ENCODE peak calls at places on chromosomes 16 and 17, in eight cellular contexts. I is RWPE1, E is tibial nerve, N is PC-3, B is B cell, G is AG04449, O is A549, K is dorsolateral prefrontal cortex. D is an unnamed sample.

GRCh38 chr17:54451051-54451450 is 449.6 kb upstream of the TOM1L1 start:
- DNase-seq in I (no peak), B (no peak), E (no peak), G (no peak), O (no peak), N (no peak), K (no peak), D (no peak)

GRCh38 chr16:81066700-81067099 is 10.3 kb downstream of the C16orf46 start:
- DNase-seq in O (no peak), I (no peak), B (no peak), N (no peak), K (no peak), G (no peak), E (no peak), D (no peak)

GRCh38 chr17:15947976-15948752 is 3.2 kb downstream of the ADORA2B start:
- DNase-seq in O (no peak), E (no peak), G (no peak), B (no peak), N (peak; percentile 60), K (no peak), I (peak; percentile 46), D (no peak)

GRCh38 chr16:527015-527903 is at the start of gene CAPN15:
- DNase-seq in I (peak; percentile 69), E (peak; percentile 72), O (peak; percentile 90), G (no peak), K (peak; percentile 86), B (peak; percentile 97), N (peak; percentile 69), D (peak; percentile 37)

GRCh38 chr16:82082543-82083244 is 47.6 kb downstream of the HSD17B2 start:
- DNase-seq in E (no peak), O (peak; percentile 15), G (no peak), B (no peak), K (no peak), I (peak; percentile 59), N (peak; percentile 62), D (peak; percentile 35)

GRCh38 chr16:30346286-30346685 is 8.8 kb downstream of the CD2BP2 start:
- DNase-seq in B (no peak), G (no peak), O (no peak), I (no peak), N (no peak), E (no peak), K (no peak), D (no peak)

GRCh38 chr17:47315451-47316266 is 8.1 kb upstream of the EFCAB13 start:
- DNase-seq in G (peak; percentile 89), I (peak; percentile 76), B (peak; percentile 51), E (no peak), N (peak; percentile 97), O (peak; percentile 78), K (no peak), D (peak; percentile 84)

GRCh38 chr17:75039238-75039637 is 7.5 kb downstream of the ATP5PD start:
- DNase-seq in B (no peak), O (no peak), E (no peak), I (no peak), G (no peak), N (no peak), K (no peak), D (no peak)

GRCh38 chr17:16294560-16294959 is 58.7 kb downstream of the CENPV start:
- DNase-seq in B (no peak), K (no peak), N (peak; percentile 29), G (no peak), O (peak; percentile 51), I (no peak), E (no peak), D (no peak)

GRCh38 chr16:70701596-70701995 is 15.7 kb upstream of the MTSS2 start:
- DNase-seq in B (no peak), G (no peak), N (no peak), E (no peak), O (no peak), K (no peak), I (no peak), D (no peak)

GRCh38 chr17:38534498-38534885 is 71.3 kb downstream of the SRCIN1 start:
- DNase-seq in N (no peak), G (no peak), E (no peak), O (no peak), K (no peak), B (no peak), I (no peak), D (no peak)

GRCh38 chr17:79721993-79722671 is 8.6 kb upstream of the ENPP7 start:
- DNase-seq in O (peak; percentile 67), G (no peak), N (peak; percentile 67), I (no peak), E (no peak), K (no peak), B (no peak), D (no peak)

GRCh38 chr17:31595076-31595475 is 203.6 kb downstream of the RAB11FIP4 start:
- DNase-seq in E (no peak), N (peak; percentile 30), G (no peak), O (no peak), B (no peak), K (no peak), I (peak; percentile 46), D (no peak)

GRCh38 chr16:70160388-70160787 is 13.2 kb upstream of the CLEC18C start:
- DNase-seq in B (no peak), N (no peak), E (no peak), I (no peak), G (no peak), K (no peak), O (no peak), D (no peak)

GRCh38 chr17:499836-500543 is 147.4 kb upstream of the RPH3AL start:
- DNase-seq in B (no peak), G (no peak), N (no peak), O (no peak), I (no peak), K (no peak), E (no peak), D (no peak)

GRCh38 chr16:55265926-55266325 is 58.1 kb upstream of the IRX6 start:
- DNase-seq in N (no peak), I (no peak), K (no peak), B (no peak), E (no peak), O (no peak), G (no peak), D (no peak)

GRCh38 chr17:52762147-52762793 is 603.8 kb upstream of the CA10 start:
- DNase-seq in N (no peak), E (no peak), I (no peak), G (no peak), B (no peak), K (peak; percentile 50), O (no peak), D (no peak)

GRCh38 chr17:7713782-7714181 is 3.8 kb upstream of the DNAH2 start:
- DNase-seq in O (no peak), G (no peak), K (no peak), N (no peak), B (no peak), I (no peak), E (no peak), D (no peak)

GRCh38 chr17:80949451-80950421 is 41.9 kb upstream of the CHMP6 start:
- DNase-seq in B (no peak), G (no peak), O (no peak), N (no peak), K (peak; percentile 38), E (no peak), I (no peak), D (no peak)

GRCh38 chr17:38693700-38694329 is 11.3 kb upstream of the MLLT6 start:
- DNase-seq in K (no peak), G (no peak), O (no peak), I (no peak), B (no peak), E (peak; percentile 82), N (no peak), D (no peak)

GRCh38 chr16:396605-397004 is 394 bp upstream of the NME4 start:
- DNase-seq in E (no peak), I (no peak), N (peak; percentile 54), O (peak; percentile 74), B (no peak), K (no peak), G (no peak), D (no peak)

GRCh38 chr17:8762012-8762411 is 3.7 kb upstream of the SPDYE4 start:
- DNase-seq in N (no peak), B (no peak), I (no peak), K (no peak), E (no peak), G (no peak), O (no peak), D (no peak)

GRCh38 chr17:67514998-67515397 is 137.9 kb downstream of the PITPNC1 start:
- DNase-seq in B (no peak), E (no peak), N (no peak), K (no peak), G (no peak), I (no peak), O (no peak), D (no peak)

GRCh38 chr17:48100591-48101011 is 677 bp downstream of the CBX1 start:
- DNase-seq in I (peak; percentile 67), E (no peak), G (no peak), N (peak; percentile 79), K (peak; percentile 54), O (peak; percentile 79), B (no peak), D (no peak)

DNA sequence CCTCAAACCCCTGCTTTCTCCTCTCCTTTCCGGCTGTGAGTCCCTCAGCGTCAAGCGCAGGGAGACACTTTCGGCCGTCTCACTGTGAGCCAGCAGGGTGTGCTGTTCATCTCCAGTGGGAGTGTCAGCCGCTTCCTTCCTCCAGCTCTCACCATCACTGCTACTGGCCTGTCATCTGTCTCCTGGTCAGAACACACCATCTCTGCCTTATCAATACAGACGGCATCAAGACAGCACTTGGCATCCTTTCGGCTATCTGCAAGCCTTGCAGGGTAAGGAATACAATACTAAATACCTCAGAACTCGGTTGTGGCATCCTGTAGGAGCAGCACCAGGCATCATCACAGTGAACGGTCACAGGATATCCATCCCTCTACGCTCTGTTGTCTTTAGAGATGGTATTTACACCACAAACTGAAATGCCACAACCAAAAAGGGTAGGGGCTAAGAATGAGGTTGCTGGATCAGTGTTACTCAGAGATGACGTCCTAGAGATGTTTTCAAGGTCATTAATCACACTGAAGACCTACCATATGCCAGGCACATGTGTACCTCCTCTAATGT is 20.7 kb upstream of the CMTM4 start:
- DNase-seq in B (no peak), O (peak; percentile 51), N (peak; percentile 47), E (no peak), K (peak; percentile 64), I (no peak), G (peak; percentile 42), D (peak; percentile 22)
- TF ChIP-seq CTCF in B (no peak), O (peak; percentile 27), N (peak; percentile 63), E (peak; percentile 46), K (peak; percentile 71), I (no peak), G (peak; percentile 94), D (peak; percentile 64)

GRCh38 chr17:19660219-19660870 is 11.8 kb downstream of the ALDH3A2 start:
- DNase-seq in E (no peak), K (no peak), O (no peak), I (no peak), G (no peak), B (no peak), N (peak; percentile 83), D (no peak)
- TF ChIP-seq CTCF in E (no peak), K (no peak), O (no peak), I (no peak), G (no peak), B (no peak), N (no peak), D (no peak)

GRCh38 chr16:11034481-11034931 is 90.1 kb downstream of the CLEC16A start:
- DNase-seq in N (no peak), I (no peak), E (peak; percentile 29), B (no peak), O (no peak), G (no peak), K (no peak), D (no peak)
- TF ChIP-seq CTCF in N (no peak), I (no peak), E (no peak), B (no peak), O (no peak), G (no peak), K (no peak), D (no peak)

GRCh38 chr17:40122944-40123810 is 1.4 kb downstream of the MSL1 start:
- DNase-seq in N (peak; percentile 33), I (peak; percentile 60), B (peak; percentile 65), K (no peak), G (no peak), E (no peak), O (peak; percentile 72), D (no peak)
- TF ChIP-seq CTCF in N (no peak), I (no peak), B (no peak), K (no peak), G (no peak), E (no peak), O (no peak), D (peak; percentile 7)

D was measured in astrocyte of the cerebellum.